ENCODE peak calls at places on chromosomes 12 and 14, in six cellular contexts. K is Peyer's patch, H is GM23248, X is lung, G is transverse colon, P is OCI-LY7. L is an unnamed sample. For H3K4me1, the result is how much of the 10 kb centered on the place peaks cover.

GRCh38 chr14:74065746-74066575 is 18.3 kb downstream of the ALDH6A1 start:
- DNase-seq in K (no peak), H (peak), X (no peak), G (no peak), P (no peak), L (no peak)

GRCh38 chr12:49662998-49663843 is 39.9 kb downstream of the PRPF40B start:
- DNase-seq in K (peak), H (peak), X (peak), G (peak), P (peak), L (peak)

GRCh38 chr12:127280393-127281275 is 986.3 kb upstream of the TMEM132C start:
- DNase-seq in K (no peak), H (peak), X (peak), G (peak), P (peak), L (peak)

GRCh38 chr12:130438243-130438620 is 100.5 kb downstream of the PIWIL1 start:
- DNase-seq in K (no peak), H (no peak), X (no peak), G (no peak), P (no peak), L (no peak)

GRCh38 chr14:71734076-71734475 is 198.2 kb upstream of the RGS6 start:
- DNase-seq in K (no peak), H (no peak), X (no peak), G (no peak), P (no peak), L (no peak)

GRCh38 chr12:68837215-68837614 is 29.2 kb downstream of the MDM2 start:
- DNase-seq in K (no peak), H (no peak), X (no peak), G (no peak), P (no peak), L (no peak)

GRCh38 chr14:72574687-72575086 is 319.2 kb downstream of the DPF3 start:
- DNase-seq in K (no peak), H (no peak), X (no peak), G (no peak), P (no peak), L (no peak)

GRCh38 chr12:26126340-26127284 is 1.8 kb upstream of the BHLHE41 start:
- DNase-seq in K (peak), H (peak), X (peak), G (peak), P (no peak), L (no peak)

GRCh38 chr12:105357162-105357691 is 26.7 kb downstream of the C12orf75 start:
- DNase-seq in K (no peak), H (peak), X (no peak), G (no peak), P (peak), L (no peak)
- H3K4me3 ChIP-seq in K (no peak), H (no peak), X (no peak), G (no peak), P (peak), L (no peak)

GRCh38 chr12:13173012-13173441 is 23.5 kb upstream of the EMP1 start:
- DNase-seq in K (no peak), H (peak), X (peak), G (no peak), P (no peak), L (no peak)

GRCh38 chr12:13170892-13171490 is 25.5 kb upstream of the EMP1 start:
- DNase-seq in K (no peak), H (peak), X (peak), G (no peak), P (no peak), L (no peak)

GRCh38 chr12:13169255-13169654 is 27.3 kb upstream of the EMP1 start:
- DNase-seq in K (no peak), H (no peak), X (peak), G (no peak), P (no peak), L (no peak)

GRCh38 chr12:13173537-13173936 is 23.0 kb upstream of the EMP1 start:
- DNase-seq in K (no peak), H (peak), X (peak), G (peak), P (no peak), L (no peak)

GRCh38 chr12:13171921-13172859 is 24.3 kb upstream of the EMP1 start:
- DNase-seq in K (no peak), H (peak), X (peak), G (peak), P (no peak), L (no peak)
- H3K27ac ChIP-seq in K (peak), H (peak), X (peak), G (peak), P (no peak), L (no peak)

GRCh38 chr14:69043598-69044267 is 64.6 kb upstream of the ACTN1 start:
- DNase-seq in K (no peak), H (peak), X (no peak), G (no peak), P (no peak), L (no peak)
- H3K4me1 ChIP-seq in K (under half), H (under half), X (under half), G (half or more), P (under half), L (under half)

GRCh38 chr14:99246536-99247083 is 25.4 kb downstream of the BCL11B start:
- DNase-seq in K (peak), H (no peak), X (no peak), G (no peak), P (no peak), L (peak)

GRCh38 chr14:99244299-99244959 is 27.6 kb downstream of the BCL11B start:
- DNase-seq in K (no peak), H (no peak), X (no peak), G (no peak), P (no peak), L (no peak)

GRCh38 chr14:99242816-99243795 is 28.9 kb downstream of the BCL11B start:
- DNase-seq in K (no peak), H (no peak), X (no peak), G (no peak), P (no peak), L (peak)

GRCh38 chr14:99245541-99246511 is 26.2 kb downstream of the BCL11B start:
- DNase-seq in K (no peak), H (no peak), X (no peak), G (no peak), P (no peak), L (no peak)

DNA sequence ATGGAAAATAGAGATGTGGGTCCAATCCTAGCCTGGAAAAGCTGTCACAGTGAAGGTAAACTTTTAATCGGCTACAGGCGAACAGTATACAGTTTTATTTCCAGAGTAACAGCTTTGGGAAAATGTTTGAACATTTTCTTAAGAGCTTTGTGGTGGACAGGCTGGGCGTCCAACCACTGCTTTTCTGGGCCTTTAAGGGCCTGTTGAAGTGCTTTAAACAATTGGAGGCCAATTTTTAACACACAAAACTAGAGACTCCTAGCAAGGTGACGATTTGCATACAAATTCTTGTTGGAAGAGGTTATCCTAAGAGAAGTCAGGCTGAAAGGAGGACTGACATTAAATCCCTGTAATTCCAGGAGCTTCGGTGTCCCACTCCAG is 27.0 kb downstream of the BCL11B start:
- DNase-seq in K (no peak), H (no peak), X (no peak), G (no peak), P (no peak), L (no peak)
- H3K4me3 ChIP-seq in K (peak), H (no peak), X (no peak), G (no peak), P (no peak), L (peak)

L was measured in CD4-positive, alpha-beta memory T cell.